ENCODE peak calls at places on chromosomes 16 and 17, in ten cellular contexts. One of them, this sample, is unnamed.
A peak's percentile ranks its signal among the peaks of the same experiment; 100 is the strongest.

GRCh38 chr16:70512456-70512855 is 10.9 kb downstream of the COG4 start:
- DNase-seq in GM12878: no peak
- DNase-seq in mesothelial cell of epicardium: no peak
- DNase-seq in SHP77: no peak
- DNase-seq in activated gamma-delta T cell treated with Interleukin-2 at 50 U/mL for 16 hours: no peak
- DNase-seq in NCI-H2029 treated with DMSO at 0.1 percent for 48 hours: no peak
- DNase-seq in NCI-H524 treated with DMSO at 0.1 percent for 48 hours: no peak
- DNase-seq in EL: peak; percentile 79
- DNase-seq in activated naive CD8-positive, alpha-beta T cell treated with anti-CD3 and anti-CD28 coated beads for 36 hours: no peak
- DNase-seq in neural crest cell: no peak
- DNase-seq in this sample: no peak

GRCh38 chr17:7294614-7295153 is at the start of gene YBX2:
- DNase-seq in NCI-H2029 treated with DMSO at 0.1 percent for 48 hours: peak; percentile 2
- DNase-seq in mesothelial cell of epicardium: peak; percentile 65
- DNase-seq in GM12878: no peak
- DNase-seq in EL: peak; percentile 58
- DNase-seq in NCI-H524 treated with DMSO at 0.1 percent for 48 hours: no peak
- DNase-seq in activated gamma-delta T cell treated with Interleukin-2 at 50 U/mL for 16 hours: peak; percentile 68
- DNase-seq in activated naive CD8-positive, alpha-beta T cell treated with anti-CD3 and anti-CD28 coated beads for 36 hours: peak; percentile 83
- DNase-seq in neural crest cell: peak; percentile 54
- DNase-seq in SHP77: peak; percentile 48
- DNase-seq in this sample: peak; percentile 48

GRCh38 chr16:1032607-1033006 is 39.9 kb upstream of the SSTR5 start:
- DNase-seq in activated naive CD8-positive, alpha-beta T cell treated with anti-CD3 and anti-CD28 coated beads for 36 hours: no peak
- DNase-seq in SHP77: no peak
- DNase-seq in GM12878: no peak
- DNase-seq in NCI-H2029 treated with DMSO at 0.1 percent for 48 hours: no peak
- DNase-seq in activated gamma-delta T cell treated with Interleukin-2 at 50 U/mL for 16 hours: no peak
- DNase-seq in EL: no peak
- DNase-seq in neural crest cell: no peak
- DNase-seq in mesothelial cell of epicardium: no peak
- DNase-seq in NCI-H524 treated with DMSO at 0.1 percent for 48 hours: no peak
- DNase-seq in this sample: no peak

GRCh38 chr17:7878234-7878633 is 10.4 kb upstream of the CHD3 start:
- DNase-seq in EL: no peak
- DNase-seq in activated naive CD8-positive, alpha-beta T cell treated with anti-CD3 and anti-CD28 coated beads for 36 hours: no peak
- DNase-seq in activated gamma-delta T cell treated with Interleukin-2 at 50 U/mL for 16 hours: no peak
- DNase-seq in NCI-H2029 treated with DMSO at 0.1 percent for 48 hours: no peak
- DNase-seq in SHP77: no peak
- DNase-seq in mesothelial cell of epicardium: no peak
- DNase-seq in neural crest cell: no peak
- DNase-seq in GM12878: no peak
- DNase-seq in NCI-H524 treated with DMSO at 0.1 percent for 48 hours: no peak
- DNase-seq in this sample: no peak

GRCh38 chr16:68272501-68273209 is 8.3 kb downstream of the SLC7A6 start:
- DNase-seq in activated gamma-delta T cell treated with Interleukin-2 at 50 U/mL for 16 hours: peak; percentile 58
- DNase-seq in activated naive CD8-positive, alpha-beta T cell treated with anti-CD3 and anti-CD28 coated beads for 36 hours: no peak
- DNase-seq in GM12878: no peak
- DNase-seq in mesothelial cell of epicardium: no peak
- DNase-seq in EL: no peak
- DNase-seq in NCI-H524 treated with DMSO at 0.1 percent for 48 hours: no peak
- DNase-seq in NCI-H2029 treated with DMSO at 0.1 percent for 48 hours: peak; percentile 29
- DNase-seq in neural crest cell: no peak
- DNase-seq in SHP77: no peak
- DNase-seq in this sample: peak; percentile 18

GRCh38 chr17:38322897-38323296 is 20.9 kb downstream of the GPR179 start:
- DNase-seq in activated gamma-delta T cell treated with Interleukin-2 at 50 U/mL for 16 hours: no peak
- DNase-seq in NCI-H524 treated with DMSO at 0.1 percent for 48 hours: no peak
- DNase-seq in activated naive CD8-positive, alpha-beta T cell treated with anti-CD3 and anti-CD28 coated beads for 36 hours: no peak
- DNase-seq in mesothelial cell of epicardium: no peak
- DNase-seq in EL: no peak
- DNase-seq in NCI-H2029 treated with DMSO at 0.1 percent for 48 hours: no peak
- DNase-seq in neural crest cell: no peak
- DNase-seq in GM12878: no peak
- DNase-seq in SHP77: no peak
- DNase-seq in this sample: no peak

GRCh38 chr16:50152386-50152806 is 710 bp upstream of the TENT4B start:
- DNase-seq in neural crest cell: no peak
- DNase-seq in NCI-H2029 treated with DMSO at 0.1 percent for 48 hours: no peak
- DNase-seq in activated gamma-delta T cell treated with Interleukin-2 at 50 U/mL for 16 hours: peak; percentile 60
- DNase-seq in GM12878: peak; percentile 68
- DNase-seq in activated naive CD8-positive, alpha-beta T cell treated with anti-CD3 and anti-CD28 coated beads for 36 hours: peak; percentile 83
- DNase-seq in mesothelial cell of epicardium: peak; percentile 19
- DNase-seq in SHP77: no peak
- DNase-seq in EL: peak; percentile 47
- DNase-seq in NCI-H524 treated with DMSO at 0.1 percent for 48 hours: no peak
- DNase-seq in this sample: peak; percentile 66

GRCh38 chr16:88533381-88533831 is 36.8 kb upstream of the ZC3H18 start:
- DNase-seq in NCI-H2029 treated with DMSO at 0.1 percent for 48 hours: no peak
- DNase-seq in mesothelial cell of epicardium: no peak
- DNase-seq in SHP77: peak; percentile 45
- DNase-seq in GM12878: no peak
- DNase-seq in neural crest cell: no peak
- DNase-seq in activated gamma-delta T cell treated with Interleukin-2 at 50 U/mL for 16 hours: no peak
- DNase-seq in activated naive CD8-positive, alpha-beta T cell treated with anti-CD3 and anti-CD28 coated beads for 36 hours: no peak
- DNase-seq in NCI-H524 treated with DMSO at 0.1 percent for 48 hours: peak; percentile 28
- DNase-seq in EL: peak; percentile 55
- DNase-seq in this sample: no peak

GRCh38 chr17:79776378-79777165 is 1.4 kb upstream of the CBX2 start:
- DNase-seq in GM12878: no peak
- DNase-seq in NCI-H524 treated with DMSO at 0.1 percent for 48 hours: no peak
- DNase-seq in EL: no peak
- DNase-seq in activated gamma-delta T cell treated with Interleukin-2 at 50 U/mL for 16 hours: no peak
- DNase-seq in NCI-H2029 treated with DMSO at 0.1 percent for 48 hours: no peak
- DNase-seq in mesothelial cell of epicardium: no peak
- DNase-seq in activated naive CD8-positive, alpha-beta T cell treated with anti-CD3 and anti-CD28 coated beads for 36 hours: no peak
- DNase-seq in SHP77: no peak
- DNase-seq in neural crest cell: no peak
- DNase-seq in this sample: no peak

GRCh38 chr16:70686376-70687171 is 721 bp upstream of the MTSS2 start:
- DNase-seq in EL: no peak
- DNase-seq in NCI-H2029 treated with DMSO at 0.1 percent for 48 hours: no peak
- DNase-seq in NCI-H524 treated with DMSO at 0.1 percent for 48 hours: no peak
- DNase-seq in activated gamma-delta T cell treated with Interleukin-2 at 50 U/mL for 16 hours: no peak
- DNase-seq in neural crest cell: no peak
- DNase-seq in GM12878: no peak
- DNase-seq in SHP77: peak; percentile 65
- DNase-seq in activated naive CD8-positive, alpha-beta T cell treated with anti-CD3 and anti-CD28 coated beads for 36 hours: no peak
- DNase-seq in mesothelial cell of epicardium: no peak
- DNase-seq in this sample: no peak

GRCh38 chr16:57661510-57661909 is 6.6 kb upstream of the ADGRG3 start:
- DNase-seq in activated gamma-delta T cell treated with Interleukin-2 at 50 U/mL for 16 hours: no peak
- DNase-seq in EL: no peak
- DNase-seq in SHP77: no peak
- DNase-seq in NCI-H524 treated with DMSO at 0.1 percent for 48 hours: no peak
- DNase-seq in mesothelial cell of epicardium: no peak
- DNase-seq in GM12878: no peak
- DNase-seq in NCI-H2029 treated with DMSO at 0.1 percent for 48 hours: no peak
- DNase-seq in neural crest cell: no peak
- DNase-seq in activated naive CD8-positive, alpha-beta T cell treated with anti-CD3 and anti-CD28 coated beads for 36 hours: no peak
- DNase-seq in this sample: no peak

GRCh38 chr16:47059991-47060390 is 83.8 kb downstream of the NETO2 start:
- DNase-seq in NCI-H2029 treated with DMSO at 0.1 percent for 48 hours: no peak
- DNase-seq in mesothelial cell of epicardium: no peak
- DNase-seq in GM12878: no peak
- DNase-seq in SHP77: no peak
- DNase-seq in EL: no peak
- DNase-seq in activated naive CD8-positive, alpha-beta T cell treated with anti-CD3 and anti-CD28 coated beads for 36 hours: no peak
- DNase-seq in neural crest cell: no peak
- DNase-seq in NCI-H524 treated with DMSO at 0.1 percent for 48 hours: no peak
- DNase-seq in activated gamma-delta T cell treated with Interleukin-2 at 50 U/mL for 16 hours: no peak
- DNase-seq in this sample: no peak

GRCh38 chr17:48462946-48463345 is 32.9 kb upstream of the SKAP1 start:
- DNase-seq in SHP77: peak; percentile 50
- DNase-seq in GM12878: no peak
- DNase-seq in mesothelial cell of epicardium: no peak
- DNase-seq in activated gamma-delta T cell treated with Interleukin-2 at 50 U/mL for 16 hours: no peak
- DNase-seq in neural crest cell: no peak
- DNase-seq in EL: no peak
- DNase-seq in activated naive CD8-positive, alpha-beta T cell treated with anti-CD3 and anti-CD28 coated beads for 36 hours: no peak
- DNase-seq in NCI-H524 treated with DMSO at 0.1 percent for 48 hours: no peak
- DNase-seq in NCI-H2029 treated with DMSO at 0.1 percent for 48 hours: peak; percentile 66
- DNase-seq in this sample: no peak

GRCh38 chr16:25033852-25034251 is 18.7 kb upstream of the ARHGAP17 start:
- DNase-seq in SHP77: no peak
- DNase-seq in NCI-H524 treated with DMSO at 0.1 percent for 48 hours: no peak
- DNase-seq in activated gamma-delta T cell treated with Interleukin-2 at 50 U/mL for 16 hours: no peak
- DNase-seq in NCI-H2029 treated with DMSO at 0.1 percent for 48 hours: no peak
- DNase-seq in neural crest cell: no peak
- DNase-seq in mesothelial cell of epicardium: no peak
- DNase-seq in activated naive CD8-positive, alpha-beta T cell treated with anti-CD3 and anti-CD28 coated beads for 36 hours: no peak
- DNase-seq in GM12878: no peak
- DNase-seq in EL: peak; percentile 82
- DNase-seq in this sample: no peak

GRCh38 chr17:82830249-82830661 is 9.6 kb downstream of the ZNF750 start:
- DNase-seq in EL: no peak
- DNase-seq in mesothelial cell of epicardium: no peak
- DNase-seq in activated naive CD8-positive, alpha-beta T cell treated with anti-CD3 and anti-CD28 coated beads for 36 hours: no peak
- DNase-seq in neural crest cell: no peak
- DNase-seq in NCI-H524 treated with DMSO at 0.1 percent for 48 hours: peak; percentile 2
- DNase-seq in NCI-H2029 treated with DMSO at 0.1 percent for 48 hours: peak; percentile 27
- DNase-seq in activated gamma-delta T cell treated with Interleukin-2 at 50 U/mL for 16 hours: no peak
- DNase-seq in GM12878: no peak
- DNase-seq in SHP77: peak; percentile 95
- DNase-seq in this sample: no peak

GRCh38 chr17:63740464-63741181 is 976 bp downstream of the STRADA start:
- DNase-seq in mesothelial cell of epicardium: no peak
- DNase-seq in NCI-H2029 treated with DMSO at 0.1 percent for 48 hours: no peak
- DNase-seq in neural crest cell: no peak
- DNase-seq in GM12878: no peak
- DNase-seq in SHP77: no peak
- DNase-seq in activated gamma-delta T cell treated with Interleukin-2 at 50 U/mL for 16 hours: no peak
- DNase-seq in activated naive CD8-positive, alpha-beta T cell treated with anti-CD3 and anti-CD28 coated beads for 36 hours: no peak
- DNase-seq in NCI-H524 treated with DMSO at 0.1 percent for 48 hours: no peak
- DNase-seq in EL: peak; percentile 23
- DNase-seq in this sample: no peak

GRCh38 chr16:1651509-1652342 is 26.4 kb upstream of the JPT2 start:
- DNase-seq in NCI-H2029 treated with DMSO at 0.1 percent for 48 hours: no peak
- DNase-seq in NCI-H524 treated with DMSO at 0.1 percent for 48 hours: no peak
- DNase-seq in neural crest cell: peak; percentile 8
- DNase-seq in mesothelial cell of epicardium: no peak
- DNase-seq in activated naive CD8-positive, alpha-beta T cell treated with anti-CD3 and anti-CD28 coated beads for 36 hours: no peak
- DNase-seq in GM12878: no peak
- DNase-seq in activated gamma-delta T cell treated with Interleukin-2 at 50 U/mL for 16 hours: no peak
- DNase-seq in SHP77: no peak
- DNase-seq in EL: no peak
- DNase-seq in this sample: no peak

GRCh38 chr17:80783461-80783860 is 208.2 kb upstream of the CHMP6 start:
- DNase-seq in activated naive CD8-positive, alpha-beta T cell treated with anti-CD3 and anti-CD28 coated beads for 36 hours: no peak
- DNase-seq in GM12878: no peak
- DNase-seq in neural crest cell: no peak
- DNase-seq in mesothelial cell of epicardium: no peak
- DNase-seq in NCI-H2029 treated with DMSO at 0.1 percent for 48 hours: no peak
- DNase-seq in EL: no peak
- DNase-seq in SHP77: no peak
- DNase-seq in activated gamma-delta T cell treated with Interleukin-2 at 50 U/mL for 16 hours: no peak
- DNase-seq in NCI-H524 treated with DMSO at 0.1 percent for 48 hours: no peak
- DNase-seq in this sample: no peak

GRCh38 chr16:59878479-59878878 is 1144.4 kb upstream of the GOT2 start:
- DNase-seq in activated naive CD8-positive, alpha-beta T cell treated with anti-CD3 and anti-CD28 coated beads for 36 hours: no peak
- DNase-seq in neural crest cell: no peak
- DNase-seq in SHP77: peak; percentile 32
- DNase-seq in GM12878: no peak
- DNase-seq in EL: peak; percentile 86
- DNase-seq in NCI-H524 treated with DMSO at 0.1 percent for 48 hours: no peak
- DNase-seq in activated gamma-delta T cell treated with Interleukin-2 at 50 U/mL for 16 hours: no peak
- DNase-seq in NCI-H2029 treated with DMSO at 0.1 percent for 48 hours: no peak
- DNase-seq in mesothelial cell of epicardium: no peak
- DNase-seq in this sample: no peak

GRCh38 chr17:27489045-27489715 is 32.9 kb downstream of the KSR1 start:
- DNase-seq in EL: peak; percentile 48
- DNase-seq in activated gamma-delta T cell treated with Interleukin-2 at 50 U/mL for 16 hours: no peak
- DNase-seq in neural crest cell: no peak
- DNase-seq in NCI-H524 treated with DMSO at 0.1 percent for 48 hours: no peak
- DNase-seq in NCI-H2029 treated with DMSO at 0.1 percent for 48 hours: no peak
- DNase-seq in SHP77: no peak
- DNase-seq in activated naive CD8-positive, alpha-beta T cell treated with anti-CD3 and anti-CD28 coated beads for 36 hours: no peak
- DNase-seq in mesothelial cell of epicardium: no peak
- DNase-seq in GM12878: no peak
- DNase-seq in this sample: no peak

GRCh38 chr16:67993207-67994036 is 5.9 kb downstream of the DPEP2 start:
- DNase-seq in mesothelial cell of epicardium: peak; percentile 63
- DNase-seq in EL: peak; percentile 70
- DNase-seq in activated naive CD8-positive, alpha-beta T cell treated with anti-CD3 and anti-CD28 coated beads for 36 hours: peak; percentile 90
- DNase-seq in NCI-H524 treated with DMSO at 0.1 percent for 48 hours: peak; percentile 24
- DNase-seq in activated gamma-delta T cell treated with Interleukin-2 at 50 U/mL for 16 hours: peak; percentile 81
- DNase-seq in NCI-H2029 treated with DMSO at 0.1 percent for 48 hours: no peak
- DNase-seq in SHP77: peak; percentile 44
- DNase-seq in neural crest cell: peak; percentile 77
- DNase-seq in GM12878: no peak
- DNase-seq in this sample: peak; percentile 80

GRCh38 chr17:78128616-78129384 is at the start of gene TMC6:
- DNase-seq in GM12878: no peak
- DNase-seq in activated naive CD8-positive, alpha-beta T cell treated with anti-CD3 and anti-CD28 coated beads for 36 hours: peak; percentile 70
- DNase-seq in SHP77: peak; percentile 53
- DNase-seq in activated gamma-delta T cell treated with Interleukin-2 at 50 U/mL for 16 hours: peak; percentile 79
- DNase-seq in mesothelial cell of epicardium: no peak
- DNase-seq in NCI-H2029 treated with DMSO at 0.1 percent for 48 hours: no peak
- DNase-seq in NCI-H524 treated with DMSO at 0.1 percent for 48 hours: peak; percentile 65
- DNase-seq in EL: peak; percentile 30
- DNase-seq in neural crest cell: peak; percentile 31
- DNase-seq in this sample: peak; percentile 62

GRCh38 chr17:69574257-69575197 is 160.0 kb downstream of the MAP2K6 start:
- DNase-seq in activated naive CD8-positive, alpha-beta T cell treated with anti-CD3 and anti-CD28 coated beads for 36 hours: no peak
- DNase-seq in mesothelial cell of epicardium: no peak
- DNase-seq in EL: peak; percentile 82
- DNase-seq in NCI-H2029 treated with DMSO at 0.1 percent for 48 hours: no peak
- DNase-seq in GM12878: no peak
- DNase-seq in activated gamma-delta T cell treated with Interleukin-2 at 50 U/mL for 16 hours: no peak
- DNase-seq in NCI-H524 treated with DMSO at 0.1 percent for 48 hours: no peak
- DNase-seq in SHP77: no peak
- DNase-seq in neural crest cell: no peak
- DNase-seq in this sample: no peak

GRCh38 chr17:76466775-76467130 is 650 bp upstream of the AANAT start:
- DNase-seq in activated naive CD8-positive, alpha-beta T cell treated with anti-CD3 and anti-CD28 coated beads for 36 hours: no peak
- DNase-seq in mesothelial cell of epicardium: no peak
- DNase-seq in GM12878: no peak
- DNase-seq in SHP77: no peak
- DNase-seq in activated gamma-delta T cell treated with Interleukin-2 at 50 U/mL for 16 hours: no peak
- DNase-seq in EL: no peak
- DNase-seq in NCI-H2029 treated with DMSO at 0.1 percent for 48 hours: no peak
- DNase-seq in NCI-H524 treated with DMSO at 0.1 percent for 48 hours: no peak
- DNase-seq in neural crest cell: no peak
- DNase-seq in this sample: no peak

GRCh38 chr17:31882571-31882970 is 18.9 kb downstream of the UTP6 start:
- DNase-seq in activated gamma-delta T cell treated with Interleukin-2 at 50 U/mL for 16 hours: no peak
- DNase-seq in activated naive CD8-positive, alpha-beta T cell treated with anti-CD3 and anti-CD28 coated beads for 36 hours: no peak
- DNase-seq in mesothelial cell of epicardium: no peak
- DNase-seq in NCI-H2029 treated with DMSO at 0.1 percent for 48 hours: no peak
- DNase-seq in neural crest cell: no peak
- DNase-seq in NCI-H524 treated with DMSO at 0.1 percent for 48 hours: no peak
- DNase-seq in EL: no peak
- DNase-seq in GM12878: no peak
- DNase-seq in SHP77: no peak
- DNase-seq in this sample: no peak

GRCh38 chr16:1870365-1871082 is 1.4 kb downstream of the MEIOB start:
- DNase-seq in activated gamma-delta T cell treated with Interleukin-2 at 50 U/mL for 16 hours: no peak
- DNase-seq in neural crest cell: no peak
- DNase-seq in mesothelial cell of epicardium: no peak
- DNase-seq in EL: peak; percentile 77
- DNase-seq in activated naive CD8-positive, alpha-beta T cell treated with anti-CD3 and anti-CD28 coated beads for 36 hours: no peak
- DNase-seq in GM12878: no peak
- DNase-seq in NCI-H2029 treated with DMSO at 0.1 percent for 48 hours: peak; percentile 42
- DNase-seq in SHP77: peak; percentile 48
- DNase-seq in NCI-H524 treated with DMSO at 0.1 percent for 48 hours: no peak
- DNase-seq in this sample: no peak

GRCh38 chr17:80663783-80664206 is 119.2 kb downstream of the RPTOR start:
- DNase-seq in neural crest cell: no peak
- DNase-seq in EL: no peak
- DNase-seq in activated gamma-delta T cell treated with Interleukin-2 at 50 U/mL for 16 hours: peak; percentile 19
- DNase-seq in NCI-H524 treated with DMSO at 0.1 percent for 48 hours: no peak
- DNase-seq in mesothelial cell of epicardium: no peak
- DNase-seq in activated naive CD8-positive, alpha-beta T cell treated with anti-CD3 and anti-CD28 coated beads for 36 hours: peak; percentile 48
- DNase-seq in NCI-H2029 treated with DMSO at 0.1 percent for 48 hours: peak; percentile 47
- DNase-seq in GM12878: no peak
- DNase-seq in SHP77: no peak
- DNase-seq in this sample: no peak

GRCh38 chr16:21656795-21657768 is 4.7 kb upstream of the IGSF6 start:
- DNase-seq in mesothelial cell of epicardium: no peak
- DNase-seq in neural crest cell: peak; percentile 36
- DNase-seq in GM12878: peak; percentile 32
- DNase-seq in activated gamma-delta T cell treated with Interleukin-2 at 50 U/mL for 16 hours: peak; percentile 39
- DNase-seq in SHP77: peak; percentile 2
- DNase-seq in activated naive CD8-positive, alpha-beta T cell treated with anti-CD3 and anti-CD28 coated beads for 36 hours: no peak
- DNase-seq in NCI-H2029 treated with DMSO at 0.1 percent for 48 hours: peak; percentile 43
- DNase-seq in NCI-H524 treated with DMSO at 0.1 percent for 48 hours: no peak
- DNase-seq in EL: peak; percentile 58
- DNase-seq in this sample: peak; percentile 46

This sample was measured in effector memory CD8-positive, alpha-beta T cell.